ENCODE peak calls at places on chromosomes 12 and 14, in four cellular contexts. U is ureter; I is head of caudate nucleus; Y is activated CD8-positive, alpha-beta memory T cell treated with anti-CD3 and anti-CD28 coated beads, Interleukin-2, amount 50 U/mL, for 48 hours. V is an unnamed sample.
A peak's percentile ranks its signal among the peaks of the same experiment; 100 is the strongest.

GRCh38 chr14:101501858-101502615 is 59.3 kb upstream of the DIO3 start:
- DNase-seq in Y (no peak), U (peak; percentile 32), I (no peak), V (no peak)

GRCh38 chr12:30696486-30696885 is 817 bp upstream of the IPO8 start:
- DNase-seq in U (no peak), I (no peak), Y (no peak), V (no peak)

GRCh38 chr14:96100171-96101064 is 61.3 kb downstream of the C14orf132 start:
- DNase-seq in I (peak; percentile 84), U (peak; percentile 83), Y (peak; percentile 78), V (peak; percentile 76)

GRCh38 chr12:38638401-38638800 is 267.0 kb downstream of the CPNE8 start:
- DNase-seq in I (no peak), U (no peak), Y (no peak), V (no peak)

GRCh38 chr14:21734457-21735074 is 60.9 kb upstream of the OR4E1 start:
- DNase-seq in Y (no peak), I (no peak), U (no peak), V (peak; percentile 55)

GRCh38 chr12:31959701-31960391 is 631 bp downstream of the RESF1 start:
- DNase-seq in U (peak; percentile 73), I (peak; percentile 65), Y (peak; percentile 82), V (peak; percentile 48)

GRCh38 chr12:51863921-51864700 is 15.6 kb upstream of the FIGNL2 start:
- DNase-seq in U (no peak), I (peak; percentile 42), Y (no peak), V (peak; percentile 27)

GRCh38 chr14:60014402-60014801 is 77.3 kb upstream of the PCNX4 start:
- DNase-seq in Y (no peak), I (no peak), U (no peak), V (no peak)

GRCh38 chr12:22333751-22334695 is 484 bp downstream of the ST8SIA1 start:
- DNase-seq in Y (peak; percentile 60), I (no peak), U (no peak), V (no peak)

GRCh38 chr12:43882578-43883178 is 46.8 kb downstream of the TMEM117 start:
- DNase-seq in I (no peak), U (no peak), Y (no peak), V (peak; percentile 62)

V was measured in amniotic epithelial cell.